ENCODE peak calls at places on chromosomes 7 and 10, in five cellular contexts. E is fibroblast of lung, L is Calu3, Y is GM10248, O is heart left ventricle. T is an unnamed sample.

GRCh38 chr10:21449288-21449966 is 76.1 kb downstream of the SKIDA1 start:
- DNase-seq in L (no peak), E (peak; percentile 22), Y (peak; percentile 27), O (no peak), T (no peak)

GRCh38 chr7:8638076-8638475 is 204.7 kb downstream of the NXPH1 start:
- DNase-seq in O (no peak), Y (no peak), E (peak; percentile 7), L (no peak), T (no peak)

GRCh38 chr7:39700932-39701331 is 77.6 kb downstream of the RALA start:
- DNase-seq in L (no peak), Y (no peak), O (no peak), E (no peak), T (no peak)

GRCh38 chr10:37975407-37975991 is 948 bp downstream of the ZNF25 start:
- DNase-seq in L (no peak), E (peak; percentile 11), O (no peak), Y (no peak), T (no peak)

GRCh38 chr10:94358480-94358879 is 4.3 kb downstream of the NOC3L start:
- DNase-seq in L (peak; percentile 10), O (no peak), E (peak; percentile 96), Y (no peak), T (no peak)

GRCh38 chr10:6950133-6950532 is 370.1 kb upstream of the PRKCQ start:
- DNase-seq in E (no peak), O (no peak), Y (no peak), L (no peak), T (no peak)

GRCh38 chr10:132497788-132498561 is 39.6 kb upstream of the INPP5A start:
- DNase-seq in E (no peak), Y (no peak), O (no peak), L (no peak), T (no peak)

GRCh38 chr7:136685506-136685905 is 182.9 kb upstream of the CHRM2 start:
- DNase-seq in L (no peak), Y (no peak), E (no peak), O (no peak), T (no peak)

GRCh38 chr7:135879238-135879637 is 97.9 kb downstream of the MTPN start:
- DNase-seq in E (peak; percentile 86), Y (no peak), O (no peak), L (no peak), T (no peak)

GRCh38 chr7:64999165-65000004 is 7.1 kb downstream of the ERV3-1 start:
- DNase-seq in L (peak; percentile 1), O (no peak), E (peak; percentile 94), Y (no peak), T (no peak)

GRCh38 chr7:155227788-155228458 is 69.8 kb upstream of the INSIG1 start:
- DNase-seq in E (no peak), O (no peak), Y (no peak), L (no peak), T (no peak)

GRCh38 chr7:44386139-44386913 is 60.9 kb upstream of the CAMK2B start:
- DNase-seq in Y (no peak), O (no peak), E (peak; percentile 60), L (no peak), T (no peak)

GRCh38 chr10:10804998-10805737 is 212.5 kb upstream of the CELF2 start:
- DNase-seq in E (peak; percentile 93), L (no peak), O (no peak), Y (no peak), T (no peak)

GRCh38 chr7:1529383-1530116 is 952 bp upstream of the MAFK start:
- DNase-seq in L (no peak), O (no peak), E (no peak), Y (no peak), T (no peak)

GRCh38 chr7:22786290-22786932 is 36.2 kb downstream of the TOMM7 start:
- DNase-seq in E (no peak), O (no peak), L (peak; percentile 30), Y (no peak), T (no peak)

GRCh38 chr7:132508724-132509348 is 67.4 kb downstream of the PLXNA4 start:
- DNase-seq in O (no peak), L (no peak), Y (no peak), E (no peak), T (no peak)

GRCh38 chr7:111743244-111743852 is 181.1 kb upstream of the IMMP2L start:
- DNase-seq in Y (no peak), E (no peak), O (no peak), L (no peak), T (no peak)

GRCh38 chr7:132865766-132866531 is 215.9 kb downstream of the CHCHD3 start:
- DNase-seq in L (no peak), O (no peak), E (peak; percentile 51), Y (no peak), T (no peak)

GRCh38 chr10:75605096-75605495 is 173.7 kb downstream of the LRMDA start:
- DNase-seq in O (no peak), Y (no peak), L (no peak), E (no peak), T (no peak)

GRCh38 chr7:98265841-98266271 is 13.8 kb upstream of the TECPR1 start:
- DNase-seq in Y (no peak), L (no peak), E (peak; percentile 70), O (no peak), T (no peak)

GRCh38 chr7:130849604-130850003 is 115.6 kb upstream of the KLF14 start:
- DNase-seq in E (no peak), O (no peak), L (no peak), Y (no peak), T (no peak)

GRCh38 chr10:54837479-54837878 is 36.4 kb upstream of the PCDH15 start:
- DNase-seq in Y (no peak), O (no peak), E (no peak), L (no peak), T (no peak)

GRCh38 chr7:144738708-144739314 is 97.0 kb downstream of the TPK1 start:
- DNase-seq in E (peak; percentile 15), L (peak; percentile 5), Y (peak; percentile 18), O (no peak), T (peak; percentile 31)

GRCh38 chr10:48363617-48364355 is 57.3 kb downstream of the MAPK8 start:
- DNase-seq in L (peak; percentile 44), E (peak; percentile 65), O (no peak), Y (peak; percentile 25), T (peak; percentile 41)

GRCh38 chr7:120550494-120551048 is 277.6 kb downstream of the KCND2 start:
- DNase-seq in E (peak; percentile 45), O (no peak), L (no peak), Y (no peak), T (no peak)

GRCh38 chr7:3977391-3977790 is 676.3 kb downstream of the SDK1 start:
- DNase-seq in L (no peak), E (no peak), Y (no peak), O (no peak), T (no peak)

GRCh38 chr10:105691811-105692210 is 1050.7 kb downstream of the SORCS3 start:
- DNase-seq in O (no peak), Y (no peak), E (peak; percentile 12), L (no peak), T (no peak)

GRCh38 chr10:48574322-48574796 is 30.5 kb downstream of the ARHGAP22 start:
- DNase-seq in L (no peak), O (no peak), E (no peak), Y (no peak), T (no peak)

GRCh38 chr10:58645762-58646161 is 133.1 kb downstream of the BICC1 start:
- DNase-seq in O (no peak), Y (no peak), L (no peak), E (peak; percentile 42), T (no peak)

GRCh38 chr10:116122664-116123063 is 150.3 kb downstream of the GFRA1 start:
- DNase-seq in L (no peak), O (no peak), E (no peak), Y (no peak), T (no peak)

DNA sequence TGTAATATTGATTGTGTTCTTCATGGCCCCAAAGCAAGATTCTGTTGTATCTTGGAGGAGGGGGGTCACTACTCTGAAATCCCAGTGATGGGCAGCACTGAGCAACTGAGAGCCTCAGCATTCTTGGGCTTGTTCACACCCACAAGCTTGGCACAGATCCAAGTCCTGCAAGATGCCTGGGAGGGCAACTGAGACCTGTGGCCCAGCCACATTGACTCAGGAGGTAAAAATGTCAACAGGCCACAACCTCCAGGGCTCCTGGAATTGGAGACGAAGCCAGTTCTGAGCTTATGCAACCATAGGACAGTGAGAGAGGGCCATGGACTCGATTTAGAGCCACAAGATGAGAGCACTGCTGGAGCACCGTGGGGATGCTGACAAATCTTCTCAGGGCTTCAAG is 3.1 kb upstream of the DOCK1 start:
- DNase-seq in O (no peak), L (peak; percentile 48), E (peak; percentile 86), Y (no peak), T (peak; percentile 5)
- TF ChIP-seq CTCF in O (no peak), L (no peak), E (peak; percentile 50), Y (no peak), T (no peak)

GRCh38 chr10:12975266-12975665 is 26.2 kb downstream of the CCDC3 start:
- DNase-seq in E (no peak), O (no peak), Y (peak; percentile 23), L (peak; percentile 22), T (no peak)
- TF ChIP-seq CTCF in E (peak; percentile 5), O (no peak), Y (no peak), L (no peak), T (no peak)

DNA sequence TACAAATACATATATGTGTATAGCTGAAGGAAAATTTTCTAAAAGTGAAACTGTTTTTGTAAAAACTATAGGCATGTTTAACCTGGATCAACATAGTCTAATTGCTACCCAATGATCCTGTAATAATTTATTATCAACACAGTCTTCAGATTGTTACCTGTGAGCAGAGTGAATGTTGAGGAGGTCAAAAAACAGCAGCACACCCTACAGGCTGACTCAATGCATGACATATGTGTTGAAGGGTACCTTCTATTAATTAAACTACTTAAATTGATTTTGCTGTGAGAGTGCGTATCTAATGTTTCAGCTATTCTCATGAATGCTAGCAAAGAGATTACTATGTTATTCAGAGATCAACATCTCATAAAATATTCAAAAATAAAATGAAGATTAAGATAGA is 411.4 kb downstream of the TNS3 start:
- DNase-seq in Y (no peak), O (no peak), L (peak; percentile 32), E (no peak), T (no peak)
- TF ChIP-seq CTCF in Y (no peak), O (no peak), L (peak; percentile 56), E (peak; percentile 53), T (no peak)

GRCh38 chr10:86346169-86346793 is 20.3 kb downstream of the GRID1 start:
- DNase-seq in Y (no peak), L (no peak), E (no peak), O (peak; percentile 23), T (no peak)

GRCh38 chr10:86343761-86344160 is 22.8 kb downstream of the GRID1 start:
- DNase-seq in O (peak; percentile 28), E (no peak), Y (no peak), L (no peak), T (no peak)

GRCh38 chr10:86344281-86344680 is 22.3 kb downstream of the GRID1 start:
- DNase-seq in Y (no peak), L (no peak), E (no peak), O (peak; percentile 41), T (no peak)

GRCh38 chr10:86345296-86346168 is 21.1 kb downstream of the GRID1 start:
- DNase-seq in Y (no peak), O (peak; percentile 33), E (peak; percentile 7), L (peak; percentile 72), T (no peak)

DNA sequence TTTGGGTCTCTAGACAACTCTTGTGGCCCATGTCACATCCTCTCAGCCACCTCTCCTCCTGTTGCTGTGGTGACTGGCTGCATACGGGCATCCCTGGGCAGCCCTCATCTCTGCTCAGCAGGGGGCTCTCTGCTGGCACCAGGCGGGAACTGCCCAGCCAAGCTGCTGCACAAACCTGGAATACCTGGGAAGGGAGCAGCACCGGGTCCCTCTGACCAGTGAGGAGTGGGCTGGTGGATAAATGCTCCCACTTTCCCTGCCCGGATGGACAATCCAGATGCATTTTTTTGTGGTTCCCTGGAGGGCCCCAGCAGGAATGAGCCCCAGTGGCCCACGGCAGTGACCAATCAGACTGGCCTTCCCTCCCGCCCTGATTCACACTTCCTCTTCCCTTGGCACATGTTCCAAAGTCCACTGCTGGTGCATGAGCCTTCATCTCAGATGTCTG is 21.9 kb downstream of the GRID1 start:
- DNase-seq in O (peak; percentile 25), E (no peak), L (peak; percentile 16), Y (no peak), T (no peak)
- TF ChIP-seq CTCF in O (no peak), E (no peak), L (no peak), Y (peak; percentile 4), T (no peak)

T was measured in activated CD8-positive, alpha-beta T cell treated with anti-CD3 and anti-CD28 coated beads for 36 hours.